ENCODE peak calls at places on chromosome 2, in six cellular contexts. D is K562; K is HCT116; R is CD8-positive, alpha-beta T cell; H is fibroblast of the aortic adventitia; N is neural progenitor cell. B is an unnamed sample.

GRCh38 chr2:55109219-55109891 is 59.1 kb upstream of the RTN4 start:
- DNase-seq in R (no peak), H (peak), K (no peak), N (no peak), D (no peak), B (peak)

GRCh38 chr2:101113441-101114267 is 37.5 kb downstream of the TBC1D8 start:
- DNase-seq in N (no peak), H (peak), R (no peak), D (no peak), K (peak), B (peak)

GRCh38 chr2:111208639-111209038 is 87.9 kb downstream of the BCL2L11 start:
- DNase-seq in K (no peak), N (no peak), H (no peak), D (no peak), R (no peak), B (no peak)

GRCh38 chr2:70746076-70746475 is 21.9 kb downstream of the ADD2 start:
- DNase-seq in D (no peak), N (peak), K (no peak), H (no peak), R (no peak), B (no peak)

GRCh38 chr2:107588960-107589542 is 237.6 kb upstream of the RGPD4 start:
- DNase-seq in N (no peak), H (peak), K (no peak), R (no peak), D (no peak), B (peak)

GRCh38 chr2:97716695-97717617 is 3.6 kb downstream of the ZAP70 start:
- DNase-seq in K (no peak), R (no peak), N (no peak), D (no peak), H (no peak), B (no peak)

GRCh38 chr2:2771721-2772411 is 440.8 kb upstream of the MYT1L start:
- DNase-seq in R (no peak), H (no peak), D (no peak), N (no peak), K (no peak), B (no peak)

GRCh38 chr2:225994748-225995405 is 595.4 kb downstream of the NYAP2 start:
- DNase-seq in N (no peak), R (no peak), D (no peak), K (no peak), H (no peak), B (peak)

DNA sequence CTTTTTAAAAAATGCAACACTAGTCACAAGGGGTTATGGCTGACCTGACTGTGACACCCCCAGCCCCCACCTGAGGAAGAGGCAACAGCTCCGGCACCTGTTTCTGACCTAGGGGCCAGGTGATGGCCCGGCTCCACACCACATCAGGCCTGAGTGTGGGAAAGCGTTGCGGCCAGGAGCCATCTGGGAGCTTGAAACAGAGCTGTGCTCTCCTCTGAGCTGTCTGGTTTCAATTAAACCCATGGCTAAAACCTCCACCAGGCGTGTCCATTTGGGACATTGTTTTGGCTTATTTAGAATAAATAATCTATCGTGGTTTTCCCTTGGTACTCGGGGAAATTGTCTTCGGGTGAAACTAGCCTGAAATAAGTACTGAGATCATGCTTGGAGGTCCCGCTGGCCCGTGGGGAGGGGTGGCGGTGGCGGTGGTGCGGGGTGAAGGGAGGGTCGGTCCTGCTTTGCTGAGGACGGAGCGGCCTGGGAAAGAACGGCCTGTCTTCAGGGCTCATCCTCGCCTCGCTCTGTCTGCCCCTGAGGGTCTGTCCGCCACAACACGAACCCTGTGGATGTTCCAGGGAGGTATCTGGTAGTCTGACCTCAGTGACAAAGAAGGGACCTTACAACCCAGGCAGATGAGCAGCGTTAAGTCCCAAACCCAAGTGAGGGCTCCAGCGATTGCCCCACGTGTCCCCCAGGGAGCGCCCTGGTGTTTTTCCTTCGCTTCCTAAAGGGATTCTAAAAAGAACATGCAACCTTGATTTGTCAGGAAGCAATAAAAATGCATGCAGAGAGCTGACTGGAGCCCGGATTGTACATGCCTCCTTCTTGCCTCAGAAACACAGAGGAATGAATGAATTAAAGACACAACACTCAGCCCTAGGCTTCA is 58.7 kb downstream of the IL1RL2 start:
- DNase-seq in N (no peak), H (peak), K (no peak), D (no peak), R (no peak), B (peak)
- TF ChIP-seq CTCF in N (peak), H (no peak), K (no peak), D (peak), R (no peak), B (no peak)

GRCh38 chr2:48829569-48829968 is 74.0 kb upstream of the LHCGR start:
- DNase-seq in K (no peak), D (no peak), N (no peak), R (no peak), H (no peak), B (no peak)
- H3K4me3 ChIP-seq in K (no peak), D (no peak), N (no peak), R (no peak), H (no peak), B (no peak)

DNA sequence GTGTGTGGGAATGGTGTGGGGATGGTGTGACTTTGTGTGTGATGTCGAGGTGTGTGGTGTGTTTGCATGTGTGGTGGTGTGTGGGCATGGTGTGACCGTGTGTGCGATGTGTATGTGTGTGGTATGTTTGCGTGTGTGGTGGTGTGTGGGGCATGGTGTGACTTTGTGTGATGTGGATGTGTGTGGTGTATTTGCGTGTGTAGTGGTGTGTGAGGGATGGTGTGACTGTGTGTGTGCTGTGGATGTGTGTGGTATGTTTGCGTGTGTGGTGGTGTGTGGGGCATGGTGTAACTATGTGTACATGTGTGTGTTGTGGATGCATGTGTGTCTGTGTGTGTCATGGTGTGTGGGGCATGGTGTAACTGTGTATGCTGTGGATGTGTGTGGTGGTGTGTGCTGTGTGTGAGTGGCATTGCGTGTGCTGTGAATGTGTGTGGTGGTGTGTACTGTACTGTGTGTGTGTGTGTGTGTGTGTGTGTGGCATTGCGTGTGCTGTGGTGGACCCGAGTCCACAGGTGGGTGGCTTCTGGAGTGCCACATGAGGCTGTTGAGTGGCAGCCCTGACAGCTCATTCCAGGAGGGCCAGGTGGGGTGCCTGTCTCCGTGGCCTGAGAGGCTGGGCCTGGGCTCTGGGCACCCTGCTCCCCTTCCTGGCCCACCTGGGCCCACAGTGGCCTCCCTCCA is 14.7 kb downstream of the ODC1 start:
- DNase-seq in R (no peak), K (no peak), D (no peak), N (no peak), H (no peak), B (no peak)
- TF ChIP-seq CTCF in R (no peak), K (no peak), D (no peak), N (no peak), H (no peak), B (no peak)

DNA sequence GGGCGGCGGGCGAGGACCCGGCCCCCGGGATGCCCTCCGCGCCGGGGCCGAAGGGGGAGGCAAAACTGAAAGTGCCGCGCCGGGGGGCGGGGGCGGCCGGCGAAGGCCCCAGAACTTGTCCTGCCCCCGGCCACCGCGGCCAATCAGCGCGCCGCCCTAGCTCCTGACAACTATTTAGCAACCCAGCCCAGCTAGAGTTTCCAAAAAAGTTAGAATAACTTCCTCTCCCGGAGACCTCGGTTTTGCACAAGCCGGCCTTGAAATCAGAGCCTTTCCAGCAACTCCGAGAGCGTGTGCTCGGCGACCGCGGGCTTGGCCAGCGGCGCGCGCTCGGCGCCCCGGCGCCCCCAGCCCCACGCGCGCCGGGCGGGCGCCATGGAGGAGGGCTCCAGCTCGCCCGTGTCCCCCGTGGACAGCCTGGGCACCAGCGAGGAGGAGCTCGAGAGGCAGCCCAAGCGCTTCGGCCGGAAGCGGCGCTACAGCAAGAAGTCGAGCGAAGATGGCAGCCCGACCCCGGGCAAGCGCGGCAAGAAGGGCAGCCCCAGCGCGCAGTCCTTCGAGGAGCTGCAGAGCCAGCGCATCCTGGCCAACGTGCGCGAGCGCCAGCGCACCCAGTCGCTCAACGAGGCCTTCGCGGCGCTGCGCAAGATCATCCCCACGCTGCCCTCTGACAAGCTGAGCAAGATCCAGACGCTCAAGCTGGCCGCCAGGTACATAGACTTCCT is at the start of gene TWIST2:
- DNase-seq in N (peak), H (peak), R (no peak), D (no peak), K (no peak), B (peak)
- H3K4me3 ChIP-seq in N (peak), H (peak), R (peak), D (no peak), K (no peak), B (peak)

GRCh38 chr2:233867993-233868532 is at the start of gene MSL3B:
- DNase-seq in D (peak), R (peak), H (peak), N (peak), K (peak), B (peak)

GRCh38 chr2:233865838-233866237 is 2.3 kb downstream of the MSL3B start:
- DNase-seq in N (peak), R (no peak), K (no peak), H (no peak), D (peak), B (no peak)

GRCh38 chr2:233857511-233858118 is 3.3 kb upstream of the HJURP start:
- DNase-seq in R (peak), N (peak), H (no peak), D (peak), K (no peak), B (no peak)

GRCh38 chr2:233866479-233866878 is 1.7 kb downstream of the MSL3B start:
- DNase-seq in K (no peak), H (no peak), N (no peak), R (no peak), D (no peak), B (no peak)

DNA sequence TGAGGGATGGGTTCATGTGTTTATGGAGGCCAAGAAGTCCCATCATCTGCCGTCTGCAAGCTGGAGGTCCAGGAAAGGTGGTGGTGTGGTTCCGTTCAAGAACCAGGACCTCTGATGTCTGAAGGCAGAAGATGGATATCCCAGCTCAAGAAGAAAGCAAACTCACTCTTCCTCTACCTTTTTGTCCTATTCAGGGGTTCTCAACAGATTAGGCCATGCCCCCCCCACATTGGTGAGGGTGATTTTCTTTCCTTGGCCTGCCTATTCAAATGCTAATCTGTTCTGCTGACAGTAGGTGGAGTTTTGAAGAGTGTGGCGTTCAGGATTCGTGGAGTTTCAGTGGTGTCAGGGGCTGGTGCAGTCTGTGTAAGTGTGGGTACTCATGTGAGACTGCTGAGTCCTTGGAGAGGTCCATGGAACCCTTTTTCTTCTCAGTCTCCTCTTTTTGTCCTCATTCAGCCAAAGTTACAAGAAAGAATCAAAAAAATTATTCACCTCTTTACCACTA is 5.9 kb downstream of the MSL3B start:
- DNase-seq in R (no peak), H (no peak), N (no peak), D (no peak), K (no peak), B (no peak)
- TF ChIP-seq CTCF in R (no peak), H (no peak), N (no peak), D (no peak), K (no peak), B (no peak)

GRCh38 chr2:79512442-79513401 is at the start of gene CTNNA2:
- DNase-seq in R (no peak), K (no peak), N (peak), D (peak), H (peak), B (peak)
- H3K4me3 ChIP-seq in R (no peak), K (no peak), N (peak), D (peak), H (peak), B (peak)

DNA sequence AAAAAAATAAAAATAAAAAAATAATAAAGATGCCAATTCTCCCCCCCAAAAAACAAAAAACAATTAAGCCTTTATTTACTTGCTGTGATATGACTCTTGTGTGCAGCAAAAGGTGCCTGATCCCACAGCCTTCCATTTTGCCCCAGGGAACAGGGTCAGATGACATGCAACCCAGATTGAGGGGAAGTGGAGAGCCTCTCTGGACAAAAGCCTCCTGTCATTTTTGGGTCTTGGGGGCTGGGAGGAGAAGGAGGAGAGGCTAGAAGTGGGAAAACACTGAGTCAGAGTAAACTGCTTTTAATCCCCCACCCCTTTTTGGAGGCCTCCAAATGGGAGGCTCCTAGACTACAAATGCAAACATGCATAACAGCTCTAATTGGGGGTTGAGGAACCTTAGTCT is 46.6 kb upstream of the SCG2 start:
- DNase-seq in K (no peak), N (no peak), D (no peak), R (no peak), H (no peak), B (no peak)
- TF ChIP-seq CTCF in K (no peak), N (no peak), D (no peak), R (no peak), H (no peak), B (no peak)

DNA sequence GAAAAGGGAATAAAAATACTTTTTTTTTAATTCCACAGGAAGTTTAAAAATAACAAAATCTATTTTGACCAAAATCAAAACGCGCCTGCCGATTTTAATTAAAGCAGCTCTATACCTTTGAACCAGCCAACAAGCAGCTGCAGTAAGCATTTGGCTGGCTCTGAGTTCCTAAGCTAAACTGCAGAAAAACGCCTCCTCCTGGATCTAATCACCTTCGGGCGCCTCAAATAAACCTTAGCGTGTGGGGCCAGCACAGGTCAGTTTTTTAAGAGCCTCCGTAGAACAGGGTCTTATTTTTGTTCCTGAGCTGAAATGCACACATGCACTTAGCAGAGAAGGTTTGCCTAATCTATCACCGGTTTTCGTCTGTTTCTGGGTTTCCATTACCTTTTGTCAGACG is 64.8 kb upstream of the HNRNPA3 start:
- DNase-seq in K (no peak), N (peak), D (no peak), H (no peak), R (no peak), B (no peak)
- H3K4me3 ChIP-seq in K (no peak), N (peak), D (no peak), H (no peak), R (peak), B (peak)

B was measured in astrocyte of the spinal cord.